ENCODE peak calls at places on chromosomes 6 and 20, in five cellular contexts. I is mammary epithelial cell, U is prostate gland, P is SJCRH30, J is WERI-Rb-1. O is an unnamed sample. For H3K36me3, the result is how much of the 10 kb centered on the place peaks cover.

GRCh38 chr6:14270925-14271791 is 153.6 kb downstream of the CD83 start:
- DNase-seq in P (peak), J (no peak), I (peak), U (no peak), O (no peak)

GRCh38 chr6:131519670-131520436 is 53.2 kb upstream of the ARG1 start:
- DNase-seq in P (peak), I (peak), J (peak), U (peak), O (peak)

GRCh38 chr6:142821860-142822259 is 123.1 kb downstream of the HIVEP2 start:
- DNase-seq in P (no peak), U (peak), J (peak), I (no peak), O (no peak)

GRCh38 chr20:53574259-53574789 is 19.3 kb downstream of the ZNF217 start:
- DNase-seq in J (no peak), U (no peak), P (no peak), I (no peak), O (no peak)

GRCh38 chr20:25066386-25066785 is 8.4 kb upstream of the ACSS1 start:
- DNase-seq in P (no peak), I (no peak), U (no peak), J (no peak), O (no peak)

GRCh38 chr6:36171573-36171972 is 25.0 kb upstream of the BRPF3 start:
- DNase-seq in J (no peak), P (no peak), U (no peak), I (no peak), O (no peak)

GRCh38 chr6:26536571-26537159 is 1.5 kb upstream of the HMGN4 start:
- DNase-seq in U (no peak), P (peak), J (peak), I (peak), O (peak)

GRCh38 chr20:49993301-49993751 is 10.5 kb downstream of the SNAI1 start:
- DNase-seq in J (no peak), U (no peak), P (no peak), I (no peak), O (no peak)

GRCh38 chr6:884570-884969 is 191.6 kb upstream of the EXOC2 start:
- DNase-seq in U (no peak), I (no peak), J (no peak), P (no peak), O (no peak)

GRCh38 chr6:82331031-82331773 is 32.4 kb upstream of the TPBG start:
- DNase-seq in P (no peak), U (no peak), J (no peak), I (peak), O (no peak)

GRCh38 chr6:40585661-40586269 is 1.4 kb downstream of the LRFN2 start:
- DNase-seq in U (no peak), I (no peak), P (no peak), J (peak), O (peak)

GRCh38 chr6:89368107-89368506 is 15.6 kb upstream of the UBE2J1 start:
- DNase-seq in J (peak), P (peak), U (no peak), I (peak), O (peak)

GRCh38 chr6:113862112-113862511 is 5.0 kb downstream of the MARCKS start:
- DNase-seq in I (peak), U (no peak), P (no peak), J (no peak), O (no peak)

GRCh38 chr6:11337306-11337705 is 104.8 kb upstream of the NEDD9 start:
- DNase-seq in J (no peak), I (no peak), U (no peak), P (no peak), O (no peak)

GRCh38 chr6:71585472-71585871 is 296.9 kb downstream of the OGFRL1 start:
- DNase-seq in I (no peak), U (no peak), J (no peak), P (no peak), O (no peak)

GRCh38 chr6:39074486-39074885 is 25.9 kb downstream of the GLP1R start:
- DNase-seq in P (no peak), U (no peak), J (peak), I (no peak), O (no peak)

GRCh38 chr6:21885532-21886089 is 292.1 kb downstream of the SOX4 start:
- DNase-seq in I (peak), J (peak), P (peak), U (peak), O (peak)

GRCh38 chr6:14728396-14729024 is 517.4 kb upstream of the JARID2 start:
- DNase-seq in J (no peak), I (peak), U (no peak), P (no peak), O (no peak)

GRCh38 chr6:87832025-87832825 is 130.2 kb upstream of the AKIRIN2 start:
- DNase-seq in I (peak), P (no peak), U (no peak), J (no peak), O (no peak)

GRCh38 chr6:56255370-56255769 is 8.0 kb upstream of the COL21A1 start:
- DNase-seq in J (no peak), P (no peak), I (no peak), U (no peak), O (no peak)

GRCh38 chr6:146028250-146028789 is 542 bp upstream of the GRM1 start:
- DNase-seq in P (peak), J (peak), I (peak), U (peak), O (peak)

GRCh38 chr6:144646066-144646800 is 361.1 kb downstream of the UTRN start:
- DNase-seq in J (no peak), P (no peak), I (no peak), U (no peak), O (no peak)

GRCh38 chr20:9031951-9032350 is 36.9 kb upstream of the PLCB4 start:
- DNase-seq in U (no peak), J (no peak), P (no peak), I (no peak), O (no peak)

GRCh38 chr20:53163486-53163885 is 191.3 kb downstream of the TSHZ2 start:
- DNase-seq in P (no peak), I (peak), J (no peak), U (no peak), O (no peak)

GRCh38 chr6:19465760-19466159 is 371.4 kb upstream of the ID4 start:
- DNase-seq in J (no peak), I (no peak), P (no peak), U (peak), O (no peak)

GRCh38 chr20:10779911-10780310 is 106.1 kb upstream of the JAG1 start:
- DNase-seq in U (no peak), J (no peak), I (no peak), P (no peak), O (no peak)

GRCh38 chr6:127190552-127190951 is 72.1 kb downstream of the RSPO3 start:
- DNase-seq in I (no peak), P (no peak), J (no peak), U (no peak), O (no peak)

GRCh38 chr20:23419995-23420901 is 1.0 kb downstream of the NAPB start:
- DNase-seq in I (peak), J (no peak), U (peak), P (no peak), O (peak)

GRCh38 chr20:3648941-3649340 is 14.3 kb downstream of the GFRA4 start:
- DNase-seq in U (no peak), J (no peak), P (no peak), I (no peak), O (peak)

GRCh38 chr6:5135783-5136376 is 50.7 kb downstream of the PPP1R3G start:
- DNase-seq in U (no peak), J (peak), I (peak), P (peak), O (peak)

GRCh38 chr6:74991573-74992332 is 214.1 kb downstream of the COL12A1 start:
- DNase-seq in I (peak), P (peak), J (no peak), U (no peak), O (no peak)

GRCh38 chr6:106910999-106911949 is 63.3 kb downstream of the CD24 start:
- DNase-seq in U (no peak), P (no peak), I (peak), J (no peak), O (no peak)

GRCh38 chr20:56257604-56258003 is 9.1 kb downstream of the MC3R start:
- DNase-seq in J (no peak), U (no peak), I (peak), P (no peak), O (no peak)

GRCh38 chr6:169800668-169801395 is 49.4 kb downstream of the ERMARD start:
- DNase-seq in P (peak), U (peak), J (no peak), I (peak), O (peak)

GRCh38 chr6:138774370-138774769 is 801 bp downstream of the CCDC28A start:
- DNase-seq in J (no peak), I (no peak), P (no peak), U (no peak), O (no peak)

GRCh38 chr6:138773177-138774091 is at the start of gene CCDC28A:
- DNase-seq in J (peak), P (peak), I (peak), U (peak), O (peak)

GRCh38 chr6:138776659-138777058 is 3.1 kb downstream of the CCDC28A start:
- DNase-seq in P (no peak), U (no peak), J (no peak), I (no peak), O (no peak)

GRCh38 chr6:138782243-138782642 is 8.7 kb downstream of the CCDC28A start:
- DNase-seq in P (no peak), U (no peak), I (no peak), J (no peak), O (no peak)

GRCh38 chr6:138778331-138778730 is 4.8 kb downstream of the CCDC28A start:
- DNase-seq in J (no peak), P (no peak), U (no peak), I (no peak), O (no peak)
- H3K36me3 ChIP-seq in J (under half), P (under half), U (under half), I (under half), O (under half)

DNA sequence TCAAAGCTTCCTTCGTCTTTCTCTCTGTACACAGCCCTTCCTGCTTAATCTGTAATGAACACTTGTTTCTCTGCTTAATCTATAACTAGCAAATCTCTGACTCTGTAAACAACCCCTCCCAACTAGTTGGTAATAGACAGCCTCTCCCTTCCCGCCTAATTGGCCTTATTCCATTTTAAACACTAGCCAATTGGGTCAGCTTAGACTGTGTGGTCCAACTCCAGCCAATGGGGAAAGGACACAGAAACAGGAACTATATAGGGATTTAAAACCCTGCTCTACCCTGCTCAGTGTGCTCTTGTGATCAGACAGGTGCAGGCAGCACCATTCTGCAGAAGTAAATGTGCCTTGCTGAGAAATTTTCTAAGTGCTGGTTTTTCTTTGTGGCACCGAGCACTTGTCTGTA is 18.5 kb downstream of the CHD6 start:
- DNase-seq in P (no peak), I (no peak), J (no peak), U (no peak), O (no peak)
- H3K4me3 ChIP-seq in P (no peak), I (no peak), J (no peak), U (no peak), O (no peak)

GRCh38 chr6:33259032-33259431 is 12.6 kb downstream of the VPS52 start:
- DNase-seq in P (no peak), I (peak), U (no peak), J (no peak), O (no peak)
- H3K36me3 ChIP-seq in P (under half), I (under half), U (under half), J (under half), O (under half)

GRCh38 chr6:135440087-135440792 is 57.3 kb downstream of the AHI1 start:
- DNase-seq in P (no peak), I (no peak), J (no peak), U (no peak), O (no peak)

GRCh38 chr6:135434095-135434494 is 63.4 kb downstream of the AHI1 start:
- DNase-seq in I (no peak), P (no peak), U (no peak), J (no peak), O (no peak)

GRCh38 chr6:135438907-135439535 is 58.5 kb downstream of the AHI1 start:
- DNase-seq in I (peak), P (no peak), U (no peak), J (no peak), O (no peak)

GRCh38 chr6:135439549-135439948 is 58.0 kb downstream of the AHI1 start:
- DNase-seq in U (no peak), P (no peak), J (no peak), I (no peak), O (no peak)
- H3K4me3 ChIP-seq in U (no peak), P (no peak), J (no peak), I (no peak), O (no peak)

GRCh38 chr6:157194110-157194509 is 129.2 kb downstream of the TMEM242 start:
- DNase-seq in P (no peak), J (no peak), I (no peak), U (no peak), O (no peak)
- H3K36me3 ChIP-seq in P (under half), J (half or more), I (under half), U (under half), O (half or more)

GRCh38 chr20:51916244-51916643 is 113.9 kb upstream of the SALL4 start:
- DNase-seq in I (no peak), J (no peak), P (no peak), U (no peak), O (no peak)

GRCh38 chr20:51906049-51906448 is 103.7 kb upstream of the SALL4 start:
- DNase-seq in U (no peak), J (no peak), P (no peak), I (no peak), O (no peak)

GRCh38 chr20:51914758-51915157 is 112.4 kb upstream of the SALL4 start:
- DNase-seq in I (no peak), J (no peak), U (no peak), P (no peak), O (peak)

GRCh38 chr20:51906694-51907093 is 104.4 kb upstream of the SALL4 start:
- DNase-seq in I (no peak), P (no peak), J (no peak), U (no peak), O (no peak)

GRCh38 chr20:51910202-51911050 is 108.1 kb upstream of the SALL4 start:
- DNase-seq in I (no peak), J (no peak), P (no peak), U (peak), O (peak)
- H3K4me3 ChIP-seq in I (no peak), J (no peak), P (no peak), U (no peak), O (peak)

GRCh38 chr6:41639556-41640371 is 1.5 kb downstream of the MDFI start:
- DNase-seq in I (no peak), U (no peak), J (no peak), P (peak), O (no peak)
- H3K36me3 ChIP-seq in I (under half), U (under half), J (under half), P (under half), O (under half)

GRCh38 chr6:167849846-167850459 is 23.2 kb downstream of the AFDN start:
- DNase-seq in I (peak), J (no peak), U (peak), P (no peak), O (no peak)

GRCh38 chr6:167848783-167849182 is 22.1 kb downstream of the AFDN start:
- DNase-seq in I (no peak), J (no peak), U (no peak), P (no peak), O (no peak)

GRCh38 chr6:167846997-167847606 is 20.4 kb downstream of the AFDN start:
- DNase-seq in I (no peak), U (no peak), P (no peak), J (no peak), O (no peak)

GRCh38 chr6:167845856-167846255 is 19.1 kb downstream of the AFDN start:
- DNase-seq in I (no peak), P (no peak), U (no peak), J (peak), O (no peak)

GRCh38 chr6:167847936-167848335 is 21.2 kb downstream of the AFDN start:
- DNase-seq in I (no peak), U (no peak), J (no peak), P (no peak), O (no peak)
- H3K4me3 ChIP-seq in I (no peak), U (no peak), J (no peak), P (no peak), O (no peak)

GRCh38 chr20:37234254-37234581 is 27.4 kb downstream of the GHRH start:
- DNase-seq in U (no peak), I (no peak), P (no peak), J (no peak), O (peak)
- H3K36me3 ChIP-seq in U (under half), I (under half), P (half or more), J (half or more), O (half or more)

GRCh38 chr6:108168501-108168979 is 2.7 kb downstream of the NR2E1 start:
- DNase-seq in J (no peak), U (no peak), I (no peak), P (no peak), O (peak)
- H3K4me3 ChIP-seq in J (no peak), U (no peak), I (no peak), P (no peak), O (peak)

O was measured in BE2C.